ENCODE peak calls at places on chromosomes 16 and 17, in eight cellular contexts. F, E, Z, V, I, P, J and D are unnamed samples.

GRCh38 chr17:57084802-57085447 is at the start of gene AKAP1:
- DNase-seq in Z (peak; percentile 99), V (peak; percentile 65), P (peak; percentile 97), I (peak; percentile 70), F (peak; percentile 97), E (peak; percentile 93), J (peak; percentile 89), D (peak; percentile 99)

GRCh38 chr17:66711936-66712335 is 123.0 kb upstream of the CACNG5 start:
- DNase-seq in P (no peak), E (no peak), F (no peak), I (no peak), V (no peak), Z (no peak), J (no peak), D (no peak)

GRCh38 chr17:9928601-9929341 is 23.7 kb upstream of the RCVRN start:
- DNase-seq in J (no peak), E (no peak), Z (no peak), P (no peak), F (peak; percentile 38), I (peak; percentile 63), V (peak; percentile 60), D (peak; percentile 17)

GRCh38 chr16:64964126-64964540 is 157.7 kb downstream of the CDH11 start:
- DNase-seq in Z (no peak), I (peak; percentile 21), P (no peak), E (no peak), F (no peak), J (no peak), V (peak; percentile 59), D (no peak)

GRCh38 chr16:47047804-47048203 is 74.3 kb upstream of the DNAJA2 start:
- DNase-seq in I (no peak), P (no peak), V (no peak), Z (no peak), F (no peak), E (no peak), J (no peak), D (no peak)

GRCh38 chr17:32264140-32264799 is 1.4 kb upstream of the RHBDL3 start:
- DNase-seq in J (no peak), V (no peak), I (no peak), F (no peak), Z (no peak), P (no peak), E (no peak), D (no peak)

GRCh38 chr17:35603674-35604073 is 16.6 kb downstream of the AP2B1 start:
- DNase-seq in Z (no peak), V (no peak), E (no peak), J (no peak), P (no peak), I (no peak), F (no peak), D (no peak)

GRCh38 chr16:9404811-9405210 is 313.4 kb downstream of the HAPSTR1 start:
- DNase-seq in Z (no peak), E (no peak), I (no peak), P (no peak), V (no peak), J (no peak), F (no peak), D (no peak)

GRCh38 chr17:8532021-8532420 is 96.3 kb downstream of the NDEL1 start:
- DNase-seq in P (no peak), J (no peak), V (no peak), I (no peak), F (no peak), Z (no peak), E (no peak), D (peak; percentile 56)

GRCh38 chr17:76737082-76737675 is at the start of gene SRSF2:
- DNase-seq in P (peak; percentile 99), I (peak; percentile 97), V (peak; percentile 92), J (peak; percentile 98), Z (peak; percentile 99), F (peak; percentile 99), E (peak; percentile 99), D (peak; percentile 97)

GRCh38 chr16:67236551-67237395 is 9.8 kb downstream of the TMEM208 start:
- DNase-seq in V (no peak), F (peak; percentile 26), J (peak; percentile 45), P (no peak), Z (peak; percentile 69), E (no peak), I (no peak), D (peak; percentile 69)

GRCh38 chr17:29115906-29116651 is 64.1 kb downstream of the MYO18A start:
- DNase-seq in P (no peak), E (no peak), V (no peak), J (no peak), I (no peak), F (peak; percentile 70), Z (peak; percentile 60), D (peak; percentile 81)

GRCh38 chr17:64687959-64688358 is 25.9 kb upstream of the SMURF2 start:
- DNase-seq in Z (no peak), P (no peak), F (no peak), V (peak; percentile 89), J (no peak), I (no peak), E (no peak), D (peak; percentile 74)

GRCh38 chr17:18262641-18263040 is 2.2 kb downstream of the MIEF2 start:
- DNase-seq in F (no peak), J (no peak), E (no peak), I (no peak), V (no peak), P (no peak), Z (no peak), D (no peak)